ENCODE peak calls at places on chromosomes 16 and 17, in five cellular contexts. I, T, R, Y and V are unnamed samples.

GRCh38 chr17:14061666-14062560 is 7.4 kb upstream of the COX10 start:
- DNase-seq in I (no peak), T (no peak), R (no peak), Y (no peak), V (no peak)

GRCh38 chr16:4015275-4015990 is 100.8 kb downstream of the ADCY9 start:
- DNase-seq in I (no peak), T (no peak), R (no peak), Y (no peak), V (no peak)

GRCh38 chr17:82559779-82560642 is 40.5 kb downstream of the FOXK2 start:
- DNase-seq in I (no peak), T (no peak), R (no peak), Y (no peak), V (no peak)

GRCh38 chr17:33686171-33686570 is 393.1 kb upstream of the ASIC2 start:
- DNase-seq in I (no peak), T (peak; percentile 55), R (no peak), Y (no peak), V (no peak)

GRCh38 chr16:65663774-65664173 is 541.9 kb upstream of the CDH11 start:
- DNase-seq in I (no peak), T (no peak), R (no peak), Y (no peak), V (no peak)

GRCh38 chr17:79340771-79341528 is 266.3 kb downstream of the ENGASE start:
- DNase-seq in I (no peak), T (no peak), R (no peak), Y (peak; percentile 51), V (no peak)

GRCh38 chr16:66070140-66070887 is 296.2 kb upstream of the CDH5 start:
- DNase-seq in I (no peak), T (no peak), R (no peak), Y (no peak), V (no peak)

GRCh38 chr17:82229686-82230626 is 1.1 kb downstream of the SLC16A3 start:
- DNase-seq in I (no peak), T (no peak), R (no peak), Y (no peak), V (no peak)

GRCh38 chr17:76784926-76785325 is 47.0 kb downstream of the MFSD11 start:
- DNase-seq in I (no peak), T (no peak), R (no peak), Y (no peak), V (no peak)

GRCh38 chr17:76783146-76783545 is 45.2 kb downstream of the MFSD11 start:
- DNase-seq in I (no peak), T (no peak), R (no peak), Y (no peak), V (no peak)

DNA sequence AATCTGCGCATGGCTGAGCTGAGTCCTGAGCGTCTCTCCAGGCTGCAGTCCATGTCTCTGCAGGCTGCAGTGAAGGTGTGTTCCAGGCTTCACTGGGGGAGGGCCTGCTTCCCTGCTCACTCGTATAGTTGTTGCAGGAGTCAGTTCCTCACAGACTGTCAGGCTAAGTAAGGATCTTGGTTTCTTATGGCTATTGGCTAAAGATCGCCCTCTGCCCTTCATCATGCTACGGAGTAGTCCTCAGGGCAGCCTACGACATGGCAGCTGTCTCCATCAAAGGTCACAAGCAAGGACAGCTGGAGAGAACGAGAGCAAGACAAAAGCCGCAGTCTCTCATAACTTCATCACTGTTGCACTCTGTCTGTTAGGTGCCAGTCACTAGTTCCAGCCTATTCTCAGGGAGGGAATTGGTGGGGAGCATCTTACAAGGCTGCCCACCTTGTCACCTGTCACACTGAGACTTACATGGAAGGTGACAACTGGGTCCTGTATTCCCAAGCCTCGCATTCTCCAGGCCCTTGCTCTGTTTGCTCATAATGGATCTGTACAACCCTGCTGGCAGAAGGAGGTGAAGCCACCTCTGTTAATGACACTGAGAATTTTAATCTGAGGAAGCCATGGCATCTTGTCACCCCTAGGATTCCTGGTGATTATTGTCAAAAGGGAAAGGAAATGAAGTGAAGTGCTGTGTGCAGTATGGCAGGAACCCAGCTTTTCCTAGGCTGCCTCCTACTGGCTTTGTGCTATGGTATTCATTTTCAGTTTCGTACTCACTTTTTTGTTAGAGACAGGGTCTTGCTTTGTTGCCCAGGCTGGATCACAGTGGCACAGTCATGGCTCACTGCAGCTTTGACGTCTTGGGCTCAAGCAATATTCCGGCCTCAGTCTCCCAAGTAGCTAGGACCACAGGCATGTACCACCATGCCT is 43.4 kb downstream of the MFSD11 start:
- DNase-seq in I (no peak), T (peak; percentile 54), R (no peak), Y (no peak), V (no peak)
- TF ChIP-seq CTCF in I (no peak), T (no peak), R (no peak), Y (no peak), V (peak; percentile 21)

DNA sequence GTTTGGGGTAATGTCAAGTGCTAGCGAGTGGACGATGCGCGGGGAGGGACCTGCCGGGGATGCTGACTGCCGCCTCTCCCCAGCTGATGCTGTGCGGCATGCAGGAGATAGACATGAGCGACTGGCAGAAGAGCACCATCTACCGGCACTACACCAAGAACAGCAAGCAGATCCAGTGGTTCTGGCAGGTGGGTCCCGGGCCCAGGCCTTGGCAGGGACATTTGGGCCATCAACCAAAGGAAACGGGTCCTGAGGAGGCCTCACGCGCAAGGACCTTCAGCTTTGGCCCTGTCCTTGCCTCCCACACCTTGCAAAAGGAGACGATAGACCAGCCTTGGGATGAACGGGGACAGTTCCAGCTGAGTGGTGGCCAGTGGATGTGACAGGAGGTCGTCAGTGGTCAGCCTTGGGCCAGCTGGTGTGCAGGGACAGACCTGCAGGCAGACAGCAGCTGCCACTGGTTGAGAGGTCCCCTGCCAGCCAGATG is 13.6 kb upstream of the CLEC18A start:
- DNase-seq in I (no peak), T (no peak), R (no peak), Y (no peak), V (peak; percentile 75)
- TF ChIP-seq CTCF in I (no peak), T (peak; percentile 52), R (peak; percentile 41), Y (no peak), V (peak; percentile 62)

GRCh38 chr17:11294826-11295225 is 53.8 kb downstream of the SHISA6 start:
- DNase-seq in I (no peak), T (no peak), R (peak; percentile 42), Y (no peak), V (no peak)
- TF ChIP-seq CTCF in I (no peak), T (no peak), R (no peak), Y (no peak), V (no peak)

DNA sequence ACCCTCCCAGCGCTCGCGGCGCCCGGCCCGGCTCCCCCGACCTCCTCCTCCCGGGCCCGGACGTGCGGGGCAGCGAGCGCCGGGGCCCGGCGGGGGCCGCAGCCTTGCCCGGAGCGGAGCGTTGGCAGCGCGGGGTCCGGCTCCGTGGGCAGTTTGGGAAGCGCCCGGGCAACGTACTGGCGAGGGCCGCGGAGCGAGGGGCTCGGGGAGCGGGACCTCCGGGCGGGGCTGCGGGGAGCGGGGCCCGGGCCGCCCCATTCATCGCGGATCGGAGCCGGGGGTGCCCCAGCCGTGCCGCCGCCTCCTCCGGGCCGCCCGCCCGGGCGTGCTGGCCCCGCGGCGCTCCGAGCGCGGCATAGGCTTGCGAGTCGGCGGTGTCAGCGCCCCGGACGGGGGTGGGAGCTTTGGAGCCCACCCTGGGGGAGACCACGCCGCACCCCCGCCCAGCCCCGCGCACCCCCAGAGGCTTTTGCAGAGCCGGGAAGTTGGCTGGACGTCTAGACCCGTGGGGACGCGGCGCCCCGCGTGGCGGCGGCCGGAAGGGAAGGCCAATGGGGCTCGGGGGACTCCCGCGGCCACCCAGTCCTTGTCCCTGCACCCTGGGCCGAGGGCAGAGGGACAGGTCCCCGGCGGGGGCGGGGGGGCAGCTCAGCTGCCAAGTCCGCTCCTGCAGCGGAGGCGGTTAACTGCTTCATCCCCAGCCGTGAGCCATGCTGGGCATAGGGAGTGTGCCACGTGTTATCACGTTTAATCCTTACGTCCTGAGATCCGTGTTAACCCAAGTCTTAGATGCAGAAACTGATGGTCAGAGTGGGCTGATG is 852 bp downstream of the ZNF469 start:
- DNase-seq in I (no peak), T (no peak), R (no peak), Y (peak; percentile 28), V (peak; percentile 90)
- TF ChIP-seq CTCF in I (no peak), T (peak; percentile 43), R (peak; percentile 67), Y (no peak), V (peak; percentile 83)

GRCh38 chr16:51159864-51160263 is 8.8 kb upstream of the SALL1 start:
- DNase-seq in I (no peak), T (no peak), R (no peak), Y (no peak), V (no peak)
- TF ChIP-seq CTCF in I (no peak), T (peak; percentile 31), R (no peak), Y (no peak), V (no peak)

DNA sequence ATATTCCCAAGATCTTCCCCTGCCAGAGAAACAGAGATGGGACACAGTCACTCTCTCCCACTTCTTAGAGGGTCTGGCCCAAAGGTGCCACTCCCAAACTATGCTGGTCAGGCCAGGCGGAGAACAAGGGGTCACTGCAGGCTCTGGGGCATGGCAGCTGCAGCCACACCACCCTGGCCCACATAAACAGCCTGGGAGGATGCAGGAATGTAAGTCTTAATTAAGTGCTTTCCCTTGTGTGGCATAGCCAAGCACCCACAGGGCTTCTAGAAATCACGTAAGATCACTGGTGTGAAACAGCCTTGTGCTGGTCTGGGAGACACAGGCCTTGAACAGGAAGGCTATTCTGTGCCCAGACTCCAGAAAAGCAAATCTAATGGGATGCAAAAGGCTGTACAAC is 31.5 kb downstream of the ABCC12 start:
- DNase-seq in I (no peak), T (no peak), R (no peak), Y (no peak), V (peak; percentile 38)
- TF ChIP-seq CTCF in I (no peak), T (no peak), R (no peak), Y (no peak), V (no peak)